ENCODE peak calls at places on chromosome 13, in nine cellular contexts. One of them, this sample, is unnamed.

GRCh38 chr13:36831291-36831690 is 12.3 kb downstream of the RFXAP start:
- DNase-seq in tibial artery: no peak
- DNase-seq in PC-9: no peak
- DNase-seq in prostate gland: no peak
- DNase-seq in thoracic aorta: no peak
- DNase-seq in CD8-positive, alpha-beta memory T cell: no peak
- DNase-seq in lower lobe of right lung: no peak
- DNase-seq in upper lobe of right lung: no peak
- DNase-seq in upper lobe of left lung: no peak
- DNase-seq in this sample: no peak

GRCh38 chr13:73809561-73809960 is 324.6 kb downstream of the KLF12 start:
- DNase-seq in lower lobe of right lung: no peak
- DNase-seq in upper lobe of right lung: no peak
- DNase-seq in prostate gland: no peak
- DNase-seq in thoracic aorta: no peak
- DNase-seq in upper lobe of left lung: no peak
- DNase-seq in tibial artery: no peak
- DNase-seq in PC-9: no peak
- DNase-seq in CD8-positive, alpha-beta memory T cell: no peak
- DNase-seq in this sample: no peak

GRCh38 chr13:107730835-107731234 is 484.5 kb downstream of the LIG4 start:
- DNase-seq in thoracic aorta: no peak
- DNase-seq in prostate gland: no peak
- DNase-seq in upper lobe of right lung: no peak
- DNase-seq in CD8-positive, alpha-beta memory T cell: no peak
- DNase-seq in lower lobe of right lung: no peak
- DNase-seq in PC-9: peak
- DNase-seq in tibial artery: no peak
- DNase-seq in upper lobe of left lung: no peak
- DNase-seq in this sample: no peak

GRCh38 chr13:35499131-35500051 is 22.9 kb upstream of the MAB21L1 start:
- DNase-seq in CD8-positive, alpha-beta memory T cell: no peak
- DNase-seq in tibial artery: no peak
- DNase-seq in prostate gland: no peak
- DNase-seq in PC-9: no peak
- DNase-seq in thoracic aorta: no peak
- DNase-seq in lower lobe of right lung: no peak
- DNase-seq in upper lobe of right lung: no peak
- DNase-seq in upper lobe of left lung: no peak
- DNase-seq in this sample: no peak

GRCh38 chr13:62643007-62643483 is 1227.4 kb upstream of the PCDH20 start:
- DNase-seq in tibial artery: no peak
- DNase-seq in CD8-positive, alpha-beta memory T cell: no peak
- DNase-seq in upper lobe of left lung: no peak
- DNase-seq in lower lobe of right lung: no peak
- DNase-seq in prostate gland: no peak
- DNase-seq in thoracic aorta: no peak
- DNase-seq in PC-9: peak
- DNase-seq in upper lobe of right lung: no peak
- DNase-seq in this sample: no peak

GRCh38 chr13:112124100-112124499 is 57.2 kb downstream of the SOX1 start:
- DNase-seq in PC-9: no peak
- DNase-seq in lower lobe of right lung: no peak
- DNase-seq in tibial artery: no peak
- DNase-seq in CD8-positive, alpha-beta memory T cell: no peak
- DNase-seq in upper lobe of right lung: no peak
- DNase-seq in thoracic aorta: no peak
- DNase-seq in upper lobe of left lung: no peak
- DNase-seq in prostate gland: no peak
- DNase-seq in this sample: no peak

GRCh38 chr13:50457430-50458393 is 385.8 kb downstream of the DLEU7 start:
- DNase-seq in upper lobe of left lung: no peak
- DNase-seq in PC-9: no peak
- DNase-seq in lower lobe of right lung: no peak
- DNase-seq in CD8-positive, alpha-beta memory T cell: no peak
- DNase-seq in prostate gland: no peak
- DNase-seq in thoracic aorta: no peak
- DNase-seq in upper lobe of right lung: no peak
- DNase-seq in tibial artery: no peak
- DNase-seq in this sample: no peak

GRCh38 chr13:70249332-70250064 is 141.2 kb upstream of the KLHL1 start:
- DNase-seq in lower lobe of right lung: no peak
- DNase-seq in thoracic aorta: no peak
- DNase-seq in tibial artery: no peak
- DNase-seq in upper lobe of left lung: no peak
- DNase-seq in upper lobe of right lung: no peak
- DNase-seq in prostate gland: no peak
- DNase-seq in CD8-positive, alpha-beta memory T cell: no peak
- DNase-seq in PC-9: peak
- DNase-seq in this sample: no peak

GRCh38 chr13:98771838-98772611 is 19.6 kb upstream of the SLC15A1 start:
- DNase-seq in PC-9: no peak
- DNase-seq in thoracic aorta: no peak
- DNase-seq in tibial artery: no peak
- DNase-seq in upper lobe of left lung: no peak
- DNase-seq in prostate gland: no peak
- DNase-seq in CD8-positive, alpha-beta memory T cell: no peak
- DNase-seq in upper lobe of right lung: no peak
- DNase-seq in lower lobe of right lung: no peak
- DNase-seq in this sample: no peak

GRCh38 chr13:27393101-27393500 is 31.3 kb upstream of the GTF3A start:
- DNase-seq in lower lobe of right lung: no peak
- DNase-seq in thoracic aorta: no peak
- DNase-seq in CD8-positive, alpha-beta memory T cell: no peak
- DNase-seq in upper lobe of right lung: no peak
- DNase-seq in prostate gland: no peak
- DNase-seq in tibial artery: no peak
- DNase-seq in upper lobe of left lung: no peak
- DNase-seq in PC-9: no peak
- DNase-seq in this sample: no peak

GRCh38 chr13:26186141-26186870 is 35.8 kb downstream of the RNF6 start:
- DNase-seq in PC-9: peak
- DNase-seq in CD8-positive, alpha-beta memory T cell: peak
- DNase-seq in upper lobe of left lung: peak
- DNase-seq in prostate gland: peak
- DNase-seq in lower lobe of right lung: peak
- DNase-seq in thoracic aorta: peak
- DNase-seq in upper lobe of right lung: peak
- DNase-seq in tibial artery: peak
- DNase-seq in this sample: peak

GRCh38 chr13:52599037-52599852 is 43.0 kb upstream of the HNRNPA1L2 start:
- DNase-seq in CD8-positive, alpha-beta memory T cell: no peak
- DNase-seq in upper lobe of left lung: no peak
- DNase-seq in thoracic aorta: no peak
- DNase-seq in lower lobe of right lung: no peak
- DNase-seq in upper lobe of right lung: no peak
- DNase-seq in tibial artery: no peak
- DNase-seq in prostate gland: peak
- DNase-seq in PC-9: no peak
- DNase-seq in this sample: no peak

GRCh38 chr13:99971576-99972189 is at the start of gene ZIC5:
- DNase-seq in lower lobe of right lung: no peak
- DNase-seq in prostate gland: no peak
- DNase-seq in PC-9: no peak
- DNase-seq in thoracic aorta: no peak
- DNase-seq in CD8-positive, alpha-beta memory T cell: no peak
- DNase-seq in tibial artery: no peak
- DNase-seq in upper lobe of right lung: no peak
- DNase-seq in upper lobe of left lung: peak
- DNase-seq in this sample: no peak

GRCh38 chr13:57128909-57129308 is 11.8 kb upstream of the PRR20A start:
- DNase-seq in lower lobe of right lung: no peak
- DNase-seq in upper lobe of left lung: no peak
- DNase-seq in thoracic aorta: no peak
- DNase-seq in upper lobe of right lung: no peak
- DNase-seq in CD8-positive, alpha-beta memory T cell: no peak
- DNase-seq in PC-9: no peak
- DNase-seq in tibial artery: no peak
- DNase-seq in prostate gland: no peak
- DNase-seq in this sample: no peak

GRCh38 chr13:99661791-99662190 is 160.5 kb downstream of the TM9SF2 start:
- DNase-seq in upper lobe of left lung: no peak
- DNase-seq in PC-9: peak
- DNase-seq in upper lobe of right lung: no peak
- DNase-seq in prostate gland: no peak
- DNase-seq in CD8-positive, alpha-beta memory T cell: no peak
- DNase-seq in lower lobe of right lung: no peak
- DNase-seq in tibial artery: no peak
- DNase-seq in thoracic aorta: no peak
- DNase-seq in this sample: no peak

GRCh38 chr13:40345654-40346372 is 320.6 kb downstream of the FOXO1 start:
- DNase-seq in PC-9: no peak
- DNase-seq in lower lobe of right lung: no peak
- DNase-seq in prostate gland: no peak
- DNase-seq in CD8-positive, alpha-beta memory T cell: no peak
- DNase-seq in upper lobe of right lung: no peak
- DNase-seq in thoracic aorta: no peak
- DNase-seq in tibial artery: no peak
- DNase-seq in upper lobe of left lung: no peak
- DNase-seq in this sample: no peak

GRCh38 chr13:59259416-59260000 is 904.2 kb downstream of the DIAPH3 start:
- DNase-seq in tibial artery: no peak
- DNase-seq in thoracic aorta: no peak
- DNase-seq in upper lobe of right lung: no peak
- DNase-seq in upper lobe of left lung: no peak
- DNase-seq in CD8-positive, alpha-beta memory T cell: no peak
- DNase-seq in lower lobe of right lung: no peak
- DNase-seq in prostate gland: no peak
- DNase-seq in PC-9: no peak
- DNase-seq in this sample: no peak

GRCh38 chr13:110238795-110239194 is 68.2 kb downstream of the COL4A1 start:
- DNase-seq in thoracic aorta: no peak
- DNase-seq in prostate gland: no peak
- DNase-seq in lower lobe of right lung: no peak
- DNase-seq in tibial artery: no peak
- DNase-seq in upper lobe of right lung: no peak
- DNase-seq in CD8-positive, alpha-beta memory T cell: no peak
- DNase-seq in upper lobe of left lung: no peak
- DNase-seq in PC-9: no peak
- DNase-seq in this sample: no peak

GRCh38 chr13:50805805-50806204 is 37.7 kb downstream of the DLEU7 start:
- DNase-seq in lower lobe of right lung: no peak
- DNase-seq in upper lobe of left lung: no peak
- DNase-seq in CD8-positive, alpha-beta memory T cell: no peak
- DNase-seq in upper lobe of right lung: no peak
- DNase-seq in prostate gland: no peak
- DNase-seq in thoracic aorta: no peak
- DNase-seq in PC-9: no peak
- DNase-seq in tibial artery: no peak
- DNase-seq in this sample: no peak

DNA sequence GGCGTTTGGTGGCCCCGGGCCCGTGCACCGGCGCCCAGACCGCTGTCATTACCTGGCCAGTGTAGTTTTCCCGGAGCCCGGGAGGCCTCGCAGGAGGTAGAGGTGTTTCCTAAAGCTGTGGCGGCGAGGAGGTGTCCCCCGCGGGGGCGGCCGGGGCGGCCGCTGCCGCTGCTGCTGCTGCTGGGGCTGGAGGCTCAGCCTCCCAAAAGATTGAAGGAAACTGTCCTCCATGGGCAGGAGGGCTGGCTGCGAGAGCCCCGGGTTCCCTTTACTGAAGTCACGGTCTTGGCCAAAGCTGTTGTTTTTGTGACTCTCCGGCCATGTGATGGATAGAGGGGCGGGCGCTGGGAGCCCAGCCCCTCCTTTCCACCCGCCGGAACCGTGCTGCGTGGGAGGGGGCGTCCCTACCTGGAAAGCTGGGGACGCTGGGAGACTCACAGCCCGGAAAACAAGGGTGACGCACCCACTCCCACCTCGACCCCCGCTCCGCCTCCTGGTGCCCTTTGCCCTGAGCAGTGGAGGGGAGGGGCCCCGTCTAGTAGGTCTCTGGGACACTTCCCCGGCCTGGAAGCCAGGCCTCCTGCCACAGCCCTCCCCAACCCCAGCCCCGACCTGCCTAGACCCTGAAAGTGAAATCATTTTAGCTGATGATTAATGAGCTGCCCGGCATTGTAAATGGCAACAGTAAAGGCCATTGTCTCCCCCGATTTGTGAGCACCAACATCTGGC is at the start of gene N4BP2L1:
- DNase-seq in upper lobe of left lung: peak
- DNase-seq in tibial artery: peak
- DNase-seq in lower lobe of right lung: peak
- DNase-seq in thoracic aorta: peak
- DNase-seq in upper lobe of right lung: peak
- DNase-seq in prostate gland: peak
- DNase-seq in CD8-positive, alpha-beta memory T cell: peak
- DNase-seq in PC-9: peak
- DNase-seq in this sample: peak
- H3K27ac ChIP-seq in upper lobe of left lung: peak
- H3K27ac ChIP-seq in tibial artery: peak
- H3K27ac ChIP-seq in lower lobe of right lung: peak
- H3K27ac ChIP-seq in thoracic aorta: peak
- H3K27ac ChIP-seq in upper lobe of right lung: peak
- H3K27ac ChIP-seq in prostate gland: peak
- H3K27ac ChIP-seq in CD8-positive, alpha-beta memory T cell: peak
- H3K27ac ChIP-seq in PC-9: no peak
- H3K27ac ChIP-seq in this sample: peak

GRCh38 chr13:114064516-114065140 is 67.8 kb downstream of the RASA3 start:
- DNase-seq in upper lobe of right lung: no peak
- DNase-seq in tibial artery: no peak
- DNase-seq in prostate gland: peak
- DNase-seq in PC-9: no peak
- DNase-seq in thoracic aorta: no peak
- DNase-seq in upper lobe of left lung: peak
- DNase-seq in CD8-positive, alpha-beta memory T cell: no peak
- DNase-seq in lower lobe of right lung: peak
- DNase-seq in this sample: no peak
- H3K27ac ChIP-seq in upper lobe of right lung: peak
- H3K27ac ChIP-seq in tibial artery: peak
- H3K27ac ChIP-seq in prostate gland: peak
- H3K27ac ChIP-seq in PC-9: peak
- H3K27ac ChIP-seq in thoracic aorta: peak
- H3K27ac ChIP-seq in upper lobe of left lung: peak
- H3K27ac ChIP-seq in CD8-positive, alpha-beta memory T cell: peak
- H3K27ac ChIP-seq in lower lobe of right lung: peak
- H3K27ac ChIP-seq in this sample: peak

GRCh38 chr13:33349314-33349995 is 63.9 kb upstream of the STARD13 start:
- DNase-seq in PC-9: no peak
- DNase-seq in tibial artery: peak
- DNase-seq in prostate gland: no peak
- DNase-seq in thoracic aorta: no peak
- DNase-seq in upper lobe of right lung: no peak
- DNase-seq in upper lobe of left lung: no peak
- DNase-seq in lower lobe of right lung: no peak
- DNase-seq in CD8-positive, alpha-beta memory T cell: no peak
- DNase-seq in this sample: no peak
- H3K27ac ChIP-seq in PC-9: no peak
- H3K27ac ChIP-seq in tibial artery: peak
- H3K27ac ChIP-seq in prostate gland: peak
- H3K27ac ChIP-seq in thoracic aorta: peak
- H3K27ac ChIP-seq in upper lobe of right lung: peak
- H3K27ac ChIP-seq in upper lobe of left lung: peak
- H3K27ac ChIP-seq in lower lobe of right lung: peak
- H3K27ac ChIP-seq in CD8-positive, alpha-beta memory T cell: no peak
- H3K27ac ChIP-seq in this sample: peak

DNA sequence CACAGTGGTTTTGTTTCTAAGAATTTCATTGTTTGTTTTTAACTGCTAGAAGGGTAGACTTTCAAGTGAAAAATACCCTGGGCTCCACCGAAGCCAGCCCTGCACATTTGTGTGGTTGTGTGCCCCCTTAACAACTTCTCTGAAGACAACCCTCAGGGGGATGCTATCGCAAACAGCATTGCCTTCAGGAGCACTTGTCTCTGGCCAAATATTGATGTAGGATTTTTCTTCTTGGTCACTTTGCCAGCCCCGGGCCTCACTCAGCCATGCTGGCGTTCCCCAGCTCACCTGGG is 69.2 kb upstream of the SERP2 start:
- DNase-seq in prostate gland: no peak
- DNase-seq in CD8-positive, alpha-beta memory T cell: no peak
- DNase-seq in PC-9: no peak
- DNase-seq in thoracic aorta: no peak
- DNase-seq in upper lobe of right lung: no peak
- DNase-seq in upper lobe of left lung: no peak
- DNase-seq in lower lobe of right lung: no peak
- DNase-seq in tibial artery: no peak
- DNase-seq in this sample: no peak
- H3K27ac ChIP-seq in prostate gland: no peak
- H3K27ac ChIP-seq in CD8-positive, alpha-beta memory T cell: no peak
- H3K27ac ChIP-seq in PC-9: peak
- H3K27ac ChIP-seq in thoracic aorta: peak
- H3K27ac ChIP-seq in upper lobe of right lung: no peak
- H3K27ac ChIP-seq in upper lobe of left lung: no peak
- H3K27ac ChIP-seq in lower lobe of right lung: no peak
- H3K27ac ChIP-seq in tibial artery: peak
- H3K27ac ChIP-seq in this sample: peak

This sample was measured in tibial nerve.